ENCODE peak calls at places on chromosomes 4 and X, in seven cellular contexts. R is cardiac muscle cell; A is fibroblast of lung; H is CD8-positive, alpha-beta memory T cell; Z is heart left ventricle; B is CD4-positive, alpha-beta memory T cell; F is psoas muscle. E is an unnamed sample.

GRCh38 chr4:114103908-114104307 is 124.5 kb upstream of the ARSJ start:
- DNase-seq in R (no peak), A (no peak), H (no peak), Z (no peak), B (no peak), F (no peak), E (no peak)

GRCh38 chr4:174278467-174278866 is 5.0 kb downstream of the FBXO8 start:
- DNase-seq in R (no peak), A (peak; percentile 27), H (no peak), Z (no peak), B (peak; percentile 3), F (no peak), E (no peak)

GRCh38 chrX:48937065-48937907 is 18.5 kb upstream of the PIM2 start:
- DNase-seq in R (peak; percentile 34), A (peak; percentile 51), H (peak; percentile 92), Z (peak; percentile 41), B (peak; percentile 95), F (peak; percentile 24), E (peak; percentile 18)

GRCh38 chrX:50988649-50989048 is 78.1 kb downstream of the BMP15 start:
- DNase-seq in R (peak; percentile 46), A (peak; percentile 10), H (no peak), Z (no peak), B (peak; percentile 5), F (no peak), E (peak; percentile 37)

GRCh38 chr4:74117024-74117534 is 18.1 kb upstream of the CXCL2 start:
- DNase-seq in R (peak; percentile 97), A (peak; percentile 97), H (no peak), Z (peak; percentile 80), B (no peak), F (peak; percentile 38), E (no peak)

GRCh38 chrX:52988985-52989917 is 30.9 kb upstream of the FAM156A start:
- DNase-seq in R (no peak), A (peak; percentile 33), H (no peak), Z (no peak), B (no peak), F (no peak), E (no peak)

GRCh38 chr4:81346719-81347118 is 125.0 kb downstream of the RASGEF1B start:
- DNase-seq in R (no peak), A (no peak), H (no peak), Z (no peak), B (no peak), F (no peak), E (no peak)

GRCh38 chrX:155768036-155768769 is 112.9 kb upstream of the VAMP7 start:
- DNase-seq in R (peak; percentile 54), A (peak; percentile 15), H (no peak), Z (no peak), B (no peak), F (peak; percentile 27), E (no peak)

GRCh38 chr4:100828986-100829685 is 311.3 kb upstream of the EMCN start:
- DNase-seq in R (peak; percentile 25), A (peak; percentile 63), H (no peak), Z (no peak), B (no peak), F (no peak), E (no peak)

GRCh38 chrX:108186811-108187210 is 95.2 kb downstream of the ATG4A start:
- DNase-seq in R (peak; percentile 60), A (peak; percentile 94), H (no peak), Z (no peak), B (no peak), F (no peak), E (no peak)

GRCh38 chr4:2364654-2365053 is 53.8 kb downstream of the ZFYVE28 start:
- DNase-seq in R (peak; percentile 69), A (peak; percentile 60), H (peak; percentile 56), Z (peak; percentile 24), B (peak; percentile 62), F (peak; percentile 56), E (no peak)

GRCh38 chrX:96563663-96564062 is 121.0 kb upstream of the DIAPH2 start:
- DNase-seq in R (peak; percentile 57), A (no peak), H (no peak), Z (no peak), B (no peak), F (no peak), E (peak; percentile 6)

GRCh38 chr4:158322119-158322518 is 111.8 kb downstream of the TMEM144 start:
- DNase-seq in R (no peak), A (no peak), H (no peak), Z (no peak), B (no peak), F (no peak), E (no peak)

GRCh38 chrX:109184506-109185139 is 297.3 kb downstream of the GUCY2F start:
- DNase-seq in R (no peak), A (no peak), H (no peak), Z (no peak), B (no peak), F (no peak), E (no peak)

GRCh38 chr4:104395219-104395618 is 99.5 kb downstream of the CXXC4 start:
- DNase-seq in R (no peak), A (peak; percentile 53), H (no peak), Z (no peak), B (no peak), F (no peak), E (no peak)

GRCh38 chr4:168741281-168742173 is 244.7 kb downstream of the PALLD start:
- DNase-seq in R (no peak), A (no peak), H (no peak), Z (no peak), B (no peak), F (no peak), E (no peak)

GRCh38 chrX:28042826-28043564 is 61.7 kb upstream of the DCAF8L1 start:
- DNase-seq in R (no peak), A (no peak), H (no peak), Z (no peak), B (no peak), F (no peak), E (no peak)

GRCh38 chrX:17242470-17242869 is 132.5 kb upstream of the NHS start:
- DNase-seq in R (peak; percentile 57), A (peak; percentile 36), H (peak; percentile 2), Z (peak; percentile 7), B (peak; percentile 25), F (no peak), E (peak; percentile 13)

GRCh38 chrX:1507511-1508463 is 29.2 kb downstream of the P2RY8 start:
- DNase-seq in R (no peak), A (no peak), H (peak; percentile 79), Z (no peak), B (peak; percentile 47), F (no peak), E (no peak)

GRCh38 chr4:78622253-78622979 is 70.8 kb downstream of the ANXA3 start:
- DNase-seq in R (peak; percentile 67), A (peak; percentile 81), H (no peak), Z (no peak), B (no peak), F (no peak), E (no peak)

GRCh38 chr4:139015948-139016451 is 419 bp downstream of the NOCT start:
- DNase-seq in R (peak; percentile 36), A (peak; percentile 23), H (no peak), Z (peak; percentile 36), B (no peak), F (no peak), E (no peak)
- H3K4me1 ChIP-seq in R (peaks cover 13% of the 10 kb centered on the region), A (peaks cover 22% of the 10 kb centered on the region), H (peaks cover 15% of the 10 kb centered on the region), Z (peaks cover 23% of the 10 kb centered on the region), B (peaks cover 18% of the 10 kb centered on the region), F (peaks cover 34% of the 10 kb centered on the region), E (peaks cover 12% of the 10 kb centered on the region)

DNA sequence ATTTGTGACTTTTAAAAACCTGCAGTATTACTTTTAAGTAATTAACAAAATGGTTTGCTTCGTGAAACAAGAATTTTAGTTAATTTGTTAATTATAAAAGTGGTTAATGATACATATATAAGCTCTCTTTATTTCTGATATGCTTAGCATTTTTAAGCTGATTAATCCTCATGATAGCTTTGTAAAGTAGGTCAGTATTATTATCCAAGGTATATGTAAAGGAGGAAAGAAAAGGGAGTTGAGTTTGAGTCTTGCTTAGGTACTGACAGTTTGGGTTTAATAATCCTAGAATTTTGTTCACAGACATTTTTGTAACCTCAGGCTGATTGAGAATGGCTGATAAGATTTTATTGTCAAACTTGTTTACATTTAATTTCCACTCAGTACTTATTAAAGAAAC is 21.8 kb downstream of the HERC3 start:
- DNase-seq in R (no peak), A (no peak), H (no peak), Z (no peak), B (no peak), F (no peak), E (no peak)
- H3K4me1 ChIP-seq in R (peaks cover 14% of the 10 kb centered on the region), A (peaks cover 31% of the 10 kb centered on the region), H (peaks cover 68% of the 10 kb centered on the region), Z (peaks cover 75% of the 10 kb centered on the region), B (peaks cover 61% of the 10 kb centered on the region), F (peaks cover 86% of the 10 kb centered on the region), E (peaks cover 41% of the 10 kb centered on the region)

GRCh38 chr4:82710202-82710929 is 88.2 kb downstream of the SCD5 start:
- DNase-seq in R (peak; percentile 35), A (peak; percentile 18), H (no peak), Z (no peak), B (no peak), F (no peak), E (no peak)
- H3K4me1 ChIP-seq in R (peaks cover 8% of the 10 kb centered on the region), A (no peaks in the 10 kb centered on the region), H (no peaks in the 10 kb centered on the region), Z (peaks cover 12% of the 10 kb centered on the region), B (no peaks in the 10 kb centered on the region), F (no peaks in the 10 kb centered on the region), E (no peaks in the 10 kb centered on the region)

DNA sequence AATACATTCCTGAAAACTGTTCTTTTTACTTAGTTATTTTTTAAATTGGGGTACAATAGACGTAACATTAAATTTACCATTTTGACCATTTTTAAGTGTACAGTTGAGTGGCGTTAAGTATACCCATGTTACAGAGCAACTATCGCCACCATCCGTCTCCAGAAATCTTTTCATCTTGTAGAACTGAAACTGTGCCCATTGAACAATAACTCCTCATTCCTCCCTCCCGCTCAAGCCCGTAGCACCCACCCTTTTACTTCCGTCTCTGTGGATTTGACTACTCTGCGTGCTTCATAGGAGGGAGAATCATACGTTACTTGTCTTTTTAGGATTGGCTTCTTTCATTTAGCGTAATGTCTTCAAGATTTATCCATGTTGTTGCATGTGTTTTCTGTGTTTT is 55.3 kb downstream of the TMEM131L start:
- DNase-seq in R (no peak), A (no peak), H (no peak), Z (no peak), B (peak; percentile 42), F (no peak), E (no peak)
- H3K4me1 ChIP-seq in R (no peaks in the 10 kb centered on the region), A (no peaks in the 10 kb centered on the region), H (peaks cover 87% of the 10 kb centered on the region), Z (peaks cover 64% of the 10 kb centered on the region), B (peaks cover 94% of the 10 kb centered on the region), F (peaks cover 78% of the 10 kb centered on the region), E (peaks cover 5% of the 10 kb centered on the region)

GRCh38 chrX:144265641-144266040 is 381.8 kb downstream of the UBE2NL start:
- DNase-seq in R (no peak), A (no peak), H (no peak), Z (no peak), B (no peak), F (no peak), E (no peak)
- H3K4me1 ChIP-seq in R (no peaks in the 10 kb centered on the region), A (no peaks in the 10 kb centered on the region), H (no peaks in the 10 kb centered on the region), Z (no peaks in the 10 kb centered on the region), B (no peaks in the 10 kb centered on the region), F (no peaks in the 10 kb centered on the region), E (no peaks in the 10 kb centered on the region)

GRCh38 chr4:152979731-152980330 is 43.7 kb downstream of the FHDC1 start:
- DNase-seq in R (no peak), A (no peak), H (no peak), Z (no peak), B (no peak), F (no peak), E (no peak)
- H3K4me1 ChIP-seq in R (no peaks in the 10 kb centered on the region), A (peaks cover 3% of the 10 kb centered on the region), H (no peaks in the 10 kb centered on the region), Z (no peaks in the 10 kb centered on the region), B (no peaks in the 10 kb centered on the region), F (no peaks in the 10 kb centered on the region), E (no peaks in the 10 kb centered on the region)

E was measured in tibial nerve.